ENCODE peak calls at places on chromosome 5, in ten cellular contexts. W is CD4-positive, alpha-beta memory T cell; Y is Panc1; M is IMR-90; C is PC-3; D is dorsolateral prefrontal cortex; U is body of pancreas; O is foreskin keratinocyte; Z is AG04450; V is GM23248. J is an unnamed sample.

GRCh38 chr5:134594336-134594735 is 38.3 kb downstream of the SAR1B start:
- DNase-seq in D (no peak), C (no peak), Z (no peak), M (no peak), U (no peak), V (no peak), Y (no peak), W (no peak), O (no peak), J (no peak)

GRCh38 chr5:39014544-39014943 is 59.7 kb downstream of the RICTOR start:
- DNase-seq in C (no peak), V (peak), W (no peak), Y (peak), M (peak), O (peak), D (no peak), Z (peak), U (no peak), J (no peak)

GRCh38 chr5:132761321-132762240 is 14.4 kb downstream of the CCNI2 start:
- DNase-seq in Z (no peak), D (no peak), C (no peak), V (no peak), W (no peak), O (no peak), M (no peak), U (no peak), Y (no peak), J (no peak)

GRCh38 chr5:72523960-72524582 is 16.9 kb upstream of the ZNF366 start:
- DNase-seq in D (no peak), W (no peak), U (no peak), C (peak), V (peak), M (peak), Y (peak), O (peak), Z (peak), J (no peak)

GRCh38 chr5:108814551-108814950 is 66.9 kb downstream of the FER start:
- DNase-seq in O (no peak), M (no peak), D (no peak), Y (no peak), U (no peak), V (no peak), Z (no peak), C (no peak), W (no peak), J (no peak)

GRCh38 chr5:43482490-43483064 is 1.1 kb downstream of the TMEM267 start:
- DNase-seq in Z (no peak), C (peak), O (peak), V (peak), U (no peak), Y (no peak), M (peak), W (no peak), D (no peak), J (no peak)

GRCh38 chr5:74632947-74633356 is 7.6 kb downstream of the ENC1 start:
- DNase-seq in C (peak), O (peak), Z (peak), U (no peak), W (no peak), M (peak), Y (peak), V (peak), D (no peak), J (no peak)

GRCh38 chr5:159010611-159011497 is 88.9 kb downstream of the EBF1 start:
- DNase-seq in W (no peak), O (no peak), U (no peak), V (peak), Y (no peak), Z (no peak), M (no peak), C (no peak), D (no peak), J (no peak)

GRCh38 chr5:90547072-90547536 is 11.5 kb upstream of the ADGRV1 start:
- DNase-seq in V (no peak), U (no peak), D (no peak), Z (no peak), Y (no peak), C (peak), M (no peak), W (no peak), O (no peak), J (no peak)

GRCh38 chr5:63854076-63854475 is 108.2 kb downstream of the HTR1A start:
- DNase-seq in O (peak), U (no peak), Y (no peak), D (no peak), V (no peak), C (no peak), M (no peak), W (no peak), Z (no peak), J (no peak)

GRCh38 chr5:1376921-1377320 is 32.0 kb upstream of the CLPTM1L start:
- DNase-seq in W (no peak), O (no peak), Z (no peak), C (no peak), V (no peak), Y (no peak), U (no peak), M (no peak), D (no peak), J (no peak)

GRCh38 chr5:123182072-123182471 is 93.0 kb downstream of the PRDM6 start:
- DNase-seq in V (no peak), D (no peak), Z (no peak), Y (no peak), C (no peak), U (no peak), M (no peak), O (no peak), W (no peak), J (no peak)

GRCh38 chr5:170176916-170177315 is 55.9 kb upstream of the C5orf58 start:
- DNase-seq in D (no peak), M (no peak), O (no peak), Y (no peak), Z (no peak), V (no peak), C (no peak), W (no peak), U (no peak), J (no peak)

GRCh38 chr5:91114658-91115057 is 268.5 kb downstream of the ARRDC3 start:
- DNase-seq in U (no peak), C (no peak), Y (no peak), W (no peak), O (no peak), V (no peak), Z (no peak), D (no peak), M (no peak), J (no peak)

GRCh38 chr5:17132444-17133083 is 84.9 kb upstream of the BASP1 start:
- DNase-seq in U (no peak), O (peak), D (no peak), V (peak), M (peak), C (peak), W (no peak), Z (no peak), Y (no peak), J (no peak)

GRCh38 chr5:41835625-41836024 is 34.6 kb downstream of the OXCT1 start:
- DNase-seq in C (peak), D (peak), V (peak), W (no peak), O (peak), Z (peak), U (peak), M (peak), Y (no peak), J (peak)

GRCh38 chr5:66810747-66811355 is 214.7 kb downstream of the MAST4 start:
- DNase-seq in U (no peak), C (no peak), Z (no peak), W (no peak), V (no peak), D (no peak), Y (no peak), M (no peak), O (no peak), J (no peak)

GRCh38 chr5:58107704-58108103 is 352.2 kb downstream of the PLK2 start:
- DNase-seq in M (peak), V (peak), O (peak), D (no peak), Y (no peak), U (no peak), C (peak), W (no peak), Z (no peak), J (no peak)

GRCh38 chr5:121027636-121028035 is 563.5 kb downstream of the PRR16 start:
- DNase-seq in V (no peak), C (no peak), Z (no peak), Y (no peak), U (no peak), O (no peak), D (no peak), M (no peak), W (no peak), J (no peak)
- H3K27ac ChIP-seq in V (no peak), C (no peak), Z (no peak), Y (no peak), U (no peak), O (no peak), D (no peak), M (no peak), W (no peak), J (no peak)

GRCh38 chr5:149781612-149782011 is 51.5 kb downstream of the PPARGC1B start:
- DNase-seq in C (peak), V (no peak), D (no peak), U (no peak), O (no peak), Y (no peak), M (no peak), W (no peak), Z (no peak), J (no peak)
- H3K27ac ChIP-seq in C (no peak), V (no peak), D (peak), U (no peak), O (no peak), Y (no peak), M (no peak), W (no peak), Z (no peak), J (peak)

GRCh38 chr5:33766023-33766422 is 125.8 kb downstream of the ADAMTS12 start:
- DNase-seq in O (no peak), Z (no peak), V (no peak), U (no peak), D (no peak), W (no peak), M (no peak), Y (no peak), C (no peak), J (no peak)

GRCh38 chr5:33763435-33763834 is 128.4 kb downstream of the ADAMTS12 start:
- DNase-seq in U (no peak), M (no peak), Y (no peak), C (no peak), W (no peak), Z (no peak), O (no peak), V (no peak), D (no peak), J (no peak)

GRCh38 chr5:33761139-33761538 is 130.7 kb downstream of the ADAMTS12 start:
- DNase-seq in C (no peak), V (no peak), M (peak), U (no peak), D (no peak), O (no peak), Z (no peak), W (no peak), Y (no peak), J (no peak)

GRCh38 chr5:33764786-33765185 is 127.0 kb downstream of the ADAMTS12 start:
- DNase-seq in U (no peak), W (no peak), M (no peak), Y (no peak), Z (no peak), O (no peak), V (no peak), C (no peak), D (no peak), J (no peak)

GRCh38 chr5:33762859-33763258 is 128.9 kb downstream of the ADAMTS12 start:
- DNase-seq in C (no peak), M (no peak), O (no peak), D (no peak), Z (no peak), V (no peak), U (no peak), W (no peak), Y (no peak), J (no peak)
- H3K27ac ChIP-seq in C (no peak), M (no peak), O (no peak), D (no peak), Z (no peak), V (no peak), U (no peak), W (no peak), Y (no peak), J (no peak)

GRCh38 chr5:65624570-65625555 is at the start of the genes SHLD3 and TRAPPC13:
- DNase-seq in Z (peak), M (peak), W (peak), V (peak), U (peak), D (peak), O (peak), C (peak), Y (peak), J (peak)
- H3K27ac ChIP-seq in Z (peak), M (peak), W (peak), V (peak), U (peak), D (peak), O (peak), C (peak), Y (peak), J (peak)

DNA sequence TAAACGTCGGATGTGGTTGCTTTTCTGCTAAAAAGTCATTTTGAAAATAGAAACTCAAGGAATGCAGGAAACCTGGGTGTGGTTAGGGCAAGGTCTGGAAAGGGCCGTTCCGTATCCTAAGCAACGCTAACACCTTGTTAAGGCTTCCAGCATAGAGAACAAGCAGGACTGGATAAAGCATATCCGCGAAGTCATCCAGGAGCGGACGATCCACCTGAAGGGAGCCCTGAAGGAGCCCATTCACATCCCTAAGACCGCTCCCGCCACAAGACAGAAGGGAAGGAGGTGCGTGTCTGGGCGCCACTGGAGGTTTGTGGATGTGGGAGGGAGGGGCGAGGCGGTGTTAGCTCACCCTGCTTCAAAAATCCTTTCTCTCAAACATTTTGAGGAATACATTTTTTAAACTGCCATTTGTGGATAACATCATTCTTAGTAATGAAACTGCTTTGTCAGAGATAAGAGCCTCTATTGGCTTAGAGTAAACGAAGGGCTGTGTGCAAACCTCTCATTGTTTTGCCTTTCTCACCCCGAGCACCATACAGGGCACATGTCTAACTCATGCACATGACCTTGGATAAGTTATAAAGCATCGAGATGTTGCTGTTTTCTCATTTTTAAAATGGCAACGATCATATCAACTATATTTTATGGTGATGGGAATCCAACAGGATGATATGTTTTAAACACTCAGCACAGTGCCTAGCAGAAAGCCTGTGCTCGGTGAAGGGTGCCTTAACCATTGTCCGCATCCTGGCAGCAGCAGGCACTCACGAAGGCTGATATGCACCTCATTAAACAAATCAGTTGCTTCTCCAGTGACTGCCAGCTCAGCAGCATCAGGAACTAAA is 175.7 kb upstream of the OTULINL start:
- DNase-seq in C (peak), O (peak), D (no peak), M (no peak), Y (no peak), U (peak), Z (no peak), V (peak), W (no peak), J (no peak)
- H3K27ac ChIP-seq in C (peak), O (no peak), D (peak), M (peak), Y (no peak), U (no peak), Z (peak), V (peak), W (no peak), J (no peak)